ENCODE peak calls at places on chromosomes 7 and 10, in nine cellular contexts. Z is RWPE1; S is stomach; T is dorsolateral prefrontal cortex; P is activated CD8-positive, alpha-beta T cell treated with anti-CD3 and anti-CD28 coated beads for 36 hours; B is heart right ventricle; J is heart left ventricle; C is tibial artery; H is HCT116. L is an unnamed sample.

GRCh38 chr7:38232475-38233366 is 40.7 kb downstream of the TARP start:
- DNase-seq in Z (no peak), S (peak; percentile 40), T (no peak), P (peak; percentile 94), B (no peak), J (peak; percentile 55), C (no peak), H (no peak), L (no peak)

GRCh38 chr7:20393021-20394015 is 62.6 kb downstream of the ITGB8 start:
- DNase-seq in Z (no peak), S (no peak), T (no peak), P (no peak), B (no peak), J (no peak), C (no peak), H (no peak), L (no peak)

GRCh38 chr10:123583639-123584418 is 82.3 kb upstream of the GPR26 start:
- DNase-seq in Z (peak; percentile 63), S (peak; percentile 84), T (peak; percentile 75), P (peak; percentile 69), B (peak; percentile 79), J (peak; percentile 81), C (peak; percentile 84), H (peak; percentile 63), L (peak; percentile 84)

GRCh38 chr7:17275749-17276671 is 22.4 kb upstream of the AHR start:
- DNase-seq in Z (peak; percentile 8), S (no peak), T (no peak), P (no peak), B (no peak), J (no peak), C (no peak), H (no peak), L (no peak)

GRCh38 chr10:125160856-125161569 is 650 bp upstream of the CTBP2 start:
- DNase-seq in Z (peak; percentile 96), S (peak; percentile 63), T (peak; percentile 56), P (peak; percentile 33), B (peak; percentile 80), J (peak; percentile 89), C (peak; percentile 92), H (peak; percentile 82), L (peak; percentile 84)

GRCh38 chr7:48337012-48337621 is 165.9 kb downstream of the ABCA13 start:
- DNase-seq in Z (peak; percentile 47), S (no peak), T (no peak), P (no peak), B (no peak), J (no peak), C (no peak), H (no peak), L (no peak)

GRCh38 chr10:5570007-5570655 is 45.4 kb downstream of the CALML3 start:
- DNase-seq in Z (no peak), S (no peak), T (no peak), P (no peak), B (no peak), J (peak; percentile 62), C (no peak), H (no peak), L (no peak)

GRCh38 chr7:71574153-71574894 is 442.4 kb downstream of the GALNT17 start:
- DNase-seq in Z (no peak), S (no peak), T (no peak), P (no peak), B (no peak), J (no peak), C (no peak), H (no peak), L (no peak)

GRCh38 chr7:31054608-31055273 is 2.6 kb downstream of the ADCYAP1R1 start:
- DNase-seq in Z (no peak), S (no peak), T (no peak), P (no peak), B (no peak), J (no peak), C (no peak), H (no peak), L (no peak)

GRCh38 chr10:124354411-124355382 is 64.0 kb downstream of the OAT start:
- DNase-seq in Z (no peak), S (peak; percentile 37), T (peak; percentile 19), P (peak; percentile 59), B (peak; percentile 62), J (peak; percentile 79), C (peak; percentile 60), H (peak; percentile 59), L (no peak)

GRCh38 chr10:22534849-22535604 is 179.4 kb downstream of the PIP4K2A start:
- DNase-seq in Z (no peak), S (no peak), T (no peak), P (no peak), B (no peak), J (no peak), C (no peak), H (no peak), L (no peak)

GRCh38 chr7:112453505-112454171 is 3.4 kb downstream of the IFRD1 start:
- DNase-seq in Z (no peak), S (no peak), T (no peak), P (no peak), B (no peak), J (no peak), C (no peak), H (no peak), L (no peak)

GRCh38 chr10:34813626-34814227 is 1.4 kb downstream of the PARD3 start:
- DNase-seq in Z (peak; percentile 56), S (no peak), T (no peak), P (no peak), B (peak; percentile 29), J (no peak), C (peak; percentile 37), H (no peak), L (no peak)

GRCh38 chr7:29360633-29361625 is 166.4 kb downstream of the CHN2 start:
- DNase-seq in Z (no peak), S (no peak), T (no peak), P (no peak), B (no peak), J (no peak), C (no peak), H (no peak), L (no peak)

GRCh38 chr7:155214328-155214986 is 83.2 kb upstream of the INSIG1 start:
- DNase-seq in Z (no peak), S (no peak), T (no peak), P (no peak), B (no peak), J (no peak), C (no peak), H (no peak), L (no peak)

GRCh38 chr7:4134204-4134603 is 547.9 kb upstream of the FOXK1 start:
- DNase-seq in Z (no peak), S (no peak), T (no peak), P (no peak), B (no peak), J (no peak), C (no peak), H (no peak), L (no peak)

GRCh38 chr7:55963584-55964168 is 709 bp upstream of the NIPSNAP2 start:
- DNase-seq in Z (no peak), S (no peak), T (no peak), P (no peak), B (no peak), J (no peak), C (no peak), H (no peak), L (no peak)

GRCh38 chr10:59908808-59909143 is 2.4 kb upstream of the CCDC6 start:
- DNase-seq in Z (no peak), S (no peak), T (no peak), P (no peak), B (no peak), J (no peak), C (no peak), H (no peak), L (no peak)

GRCh38 chr10:986881-987634 is 1.2 kb upstream of the GTPBP4 start:
- DNase-seq in Z (peak; percentile 50), S (no peak), T (no peak), P (no peak), B (no peak), J (no peak), C (no peak), H (no peak), L (no peak)

GRCh38 chr10:13352519-13352918 is 4.4 kb upstream of the SEPHS1 start:
- DNase-seq in Z (no peak), S (no peak), T (no peak), P (peak; percentile 34), B (no peak), J (no peak), C (no peak), H (no peak), L (no peak)
- TF ChIP-seq CTCF in Z (no peak), S (no peak), T (no peak), P (no peak), B (no peak), J (peak; percentile 37), C (no peak), H (peak; percentile 11), L (no peak)

GRCh38 chr10:76905251-76905650 is 732.4 kb downstream of the KCNMA1 start:
- DNase-seq in Z (no peak), S (no peak), T (no peak), P (no peak), B (no peak), J (no peak), C (no peak), H (no peak), L (no peak)

GRCh38 chr10:76901701-76902100 is 735.9 kb downstream of the KCNMA1 start:
- DNase-seq in Z (no peak), S (no peak), T (no peak), P (no peak), B (no peak), J (no peak), C (no peak), H (no peak), L (no peak)

GRCh38 chr10:76906221-76906620 is 731.4 kb downstream of the KCNMA1 start:
- DNase-seq in Z (no peak), S (no peak), T (no peak), P (no peak), B (no peak), J (no peak), C (no peak), H (no peak), L (no peak)

GRCh38 chr10:76903387-76903786 is 734.2 kb downstream of the KCNMA1 start:
- DNase-seq in Z (no peak), S (no peak), T (no peak), P (no peak), B (no peak), J (no peak), C (no peak), H (no peak), L (no peak)

GRCh38 chr10:76902949-76903348 is 734.7 kb downstream of the KCNMA1 start:
- DNase-seq in Z (peak; percentile 13), S (no peak), T (no peak), P (peak; percentile 30), B (peak; percentile 78), J (peak; percentile 76), C (no peak), H (peak; percentile 7), L (no peak)
- TF ChIP-seq CTCF in Z (peak; percentile 15), S (no peak), T (no peak), P (no peak), B (peak; percentile 65), J (peak; percentile 66), C (no peak), H (no peak), L (peak; percentile 59)

GRCh38 chr7:43954524-43955228 is 28.4 kb downstream of the UBE2D4 start:
- DNase-seq in Z (peak; percentile 56), S (peak; percentile 30), T (peak; percentile 76), P (peak; percentile 50), B (no peak), J (no peak), C (no peak), H (peak; percentile 34), L (no peak)
- TF ChIP-seq CTCF in Z (no peak), S (no peak), T (peak; percentile 57), P (no peak), B (peak; percentile 48), J (peak; percentile 50), C (peak; percentile 25), H (peak; percentile 35), L (peak; percentile 57)

GRCh38 chr7:1794888-1795542 is 124.9 kb downstream of the ELFN1 start:
- DNase-seq in Z (no peak), S (no peak), T (no peak), P (no peak), B (no peak), J (no peak), C (no peak), H (no peak), L (no peak)
- TF ChIP-seq CTCF in Z (no peak), S (no peak), T (no peak), P (peak; percentile 40), B (no peak), J (peak; percentile 17), C (no peak), H (no peak), L (peak; percentile 55)